ENCODE peak calls at places on chromosomes 12 and 14, in ten cellular contexts. G, B, D, E, M, I, U, P, F and X are unnamed samples.

GRCh38 chr14:69190191-69190590 is 1.1 kb upstream of the EXD2 start:
- DNase-seq in G (no peak), B (no peak), D (no peak), E (no peak), M (no peak), I (no peak), U (no peak), P (peak; percentile 8), F (no peak), X (no peak)

GRCh38 chr12:26274441-26275312 is 79.3 kb downstream of the SSPN start:
- DNase-seq in G (peak; percentile 85), B (peak; percentile 44), D (peak; percentile 92), E (peak; percentile 98), M (peak; percentile 86), I (peak; percentile 78), U (peak; percentile 100), P (peak; percentile 100), F (peak; percentile 24), X (peak; percentile 98)

GRCh38 chr14:52052991-52053390 is 15.9 kb downstream of the NID2 start:
- DNase-seq in G (no peak), B (no peak), D (no peak), E (no peak), M (no peak), I (no peak), U (peak; percentile 52), P (peak; percentile 90), F (no peak), X (no peak)

GRCh38 chr12:40980346-40981005 is 207.6 kb upstream of the PDZRN4 start:
- DNase-seq in G (no peak), B (no peak), D (no peak), E (no peak), M (no peak), I (no peak), U (peak; percentile 2), P (peak; percentile 59), F (no peak), X (peak; percentile 59)

GRCh38 chr12:98137278-98137677 is 378.1 kb upstream of the TMPO start:
- DNase-seq in G (no peak), B (no peak), D (no peak), E (no peak), M (no peak), I (no peak), U (no peak), P (no peak), F (no peak), X (no peak)

GRCh38 chr12:63895841-63896240 is 51.3 kb downstream of the SRGAP1 start:
- DNase-seq in G (no peak), B (no peak), D (no peak), E (no peak), M (no peak), I (no peak), U (no peak), P (no peak), F (no peak), X (no peak)

GRCh38 chr14:104596451-104596918 is 8.1 kb downstream of the TMEM179 start:
- DNase-seq in G (no peak), B (no peak), D (no peak), E (no peak), M (peak; percentile 34), I (no peak), U (no peak), P (no peak), F (no peak), X (no peak)

GRCh38 chr12:92156139-92156538 is 10.5 kb upstream of the BTG1 start:
- DNase-seq in G (no peak), B (no peak), D (no peak), E (no peak), M (no peak), I (no peak), U (no peak), P (no peak), F (no peak), X (no peak)

GRCh38 chr14:76090611-76091010 is 61.1 kb upstream of the GPATCH2L start:
- DNase-seq in G (no peak), B (no peak), D (no peak), E (no peak), M (no peak), I (no peak), U (no peak), P (no peak), F (no peak), X (no peak)
- H3K27ac ChIP-seq in G (no peak overlapping the region), B (no peak overlapping the region), D (no peak overlapping the region), E (no peak overlapping the region), M (peak overlapping the region; percentile 91), I (no peak overlapping the region), U (no peak overlapping the region), P (no peak overlapping the region), F (no peak overlapping the region), X (no peak overlapping the region)

GRCh38 chr14:24425704-24426103 is 3.8 kb downstream of the CBLN3 start:
- DNase-seq in G (no peak), B (no peak), D (peak; percentile 15), E (peak; percentile 46), M (no peak), I (no peak), U (peak; percentile 83), P (peak; percentile 74), F (no peak), X (peak; percentile 51)
- H3K4me1 ChIP-seq in G (peaks cover 44% of the 10 kb centered on the region), B (no peaks in the 10 kb centered on the region), D (peaks cover 10% of the 10 kb centered on the region), E (peaks cover 16% of the 10 kb centered on the region), M (peaks cover under 1% of the 10 kb centered on the region), I (peaks cover 22% of the 10 kb centered on the region), U (peaks cover 6% of the 10 kb centered on the region), P (peaks cover 2% of the 10 kb centered on the region), F (no peaks in the 10 kb centered on the region), X (peaks cover 24% of the 10 kb centered on the region)

GRCh38 chr12:89286506-89286905 is 65.8 kb downstream of the DUSP6 start:
- DNase-seq in G (no peak), B (no peak), D (no peak), E (no peak), M (no peak), I (no peak), U (no peak), P (no peak), F (no peak), X (no peak)
- H3K27ac ChIP-seq in G (no peak overlapping the region), B (no peak overlapping the region), D (no peak overlapping the region), E (no peak overlapping the region), M (no peak overlapping the region), I (no peak overlapping the region), U (no peak overlapping the region), P (no peak overlapping the region), F (no peak overlapping the region), X (no peak overlapping the region)

DNA sequence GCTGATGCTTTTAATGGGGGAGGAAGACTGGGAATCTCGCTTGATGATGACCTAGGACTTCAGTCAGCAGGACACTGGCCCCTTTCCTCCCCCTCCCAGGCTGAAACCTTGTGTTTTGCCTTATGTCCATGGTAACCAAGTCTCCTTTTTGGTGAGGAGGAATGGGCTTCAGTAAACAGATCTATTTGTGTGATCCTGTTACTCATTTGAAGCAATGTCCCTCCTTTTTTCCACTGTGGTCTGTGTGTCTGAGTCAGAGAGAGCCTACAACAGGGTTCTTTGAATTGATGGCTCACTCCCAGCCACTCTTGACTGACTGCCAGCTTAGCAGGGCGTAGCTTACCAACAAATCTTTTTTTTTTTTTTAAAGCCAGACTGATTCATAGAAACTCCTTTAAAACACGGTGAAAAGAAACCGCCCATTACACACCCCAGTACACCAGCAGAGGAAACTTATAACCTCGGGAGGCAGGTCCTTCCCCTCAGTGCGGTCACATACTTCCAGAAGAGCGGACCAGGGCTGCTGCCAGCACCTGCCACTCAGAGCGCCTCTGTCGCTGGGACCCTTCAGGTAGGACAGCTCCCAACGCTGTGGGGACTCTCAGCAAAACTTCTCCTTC is at the start of gene EMP1:
- DNase-seq in G (peak; percentile 92), B (no peak), D (peak; percentile 98), E (peak; percentile 97), M (peak; percentile 93), I (peak; percentile 93), U (peak; percentile 100), P (peak; percentile 100), F (peak; percentile 13), X (peak; percentile 99)
- H3K4me1 ChIP-seq in G (peaks cover 20% of the 10 kb centered on the region), B (peaks cover 2% of the 10 kb centered on the region), D (peaks cover 3% of the 10 kb centered on the region), E (peaks cover 46% of the 10 kb centered on the region), M (peaks cover 3% of the 10 kb centered on the region), I (peaks cover 13% of the 10 kb centered on the region), U (peaks cover 20% of the 10 kb centered on the region), P (peaks cover 32% of the 10 kb centered on the region), F (peaks cover 29% of the 10 kb centered on the region), X (peaks cover 40% of the 10 kb centered on the region)

GRCh38 chr12:96208346-96208745 is 14.2 kb downstream of the ELK3 start:
- DNase-seq in G (no peak), B (no peak), D (no peak), E (no peak), M (no peak), I (no peak), U (peak; percentile 86), P (peak; percentile 85), F (no peak), X (peak; percentile 40)

GRCh38 chr12:96206957-96207356 is 12.8 kb downstream of the ELK3 start:
- DNase-seq in G (no peak), B (no peak), D (no peak), E (no peak), M (no peak), I (no peak), U (no peak), P (no peak), F (no peak), X (no peak)

GRCh38 chr12:96208801-96209534 is 14.8 kb downstream of the ELK3 start:
- DNase-seq in G (no peak), B (no peak), D (no peak), E (no peak), M (peak; percentile 55), I (peak; percentile 34), U (no peak), P (no peak), F (no peak), X (no peak)

GRCh38 chr12:96204381-96204780 is 10.2 kb downstream of the ELK3 start:
- DNase-seq in G (no peak), B (no peak), D (no peak), E (no peak), M (no peak), I (no peak), U (no peak), P (no peak), F (no peak), X (no peak)

GRCh38 chr12:96205909-96206308 is 11.7 kb downstream of the ELK3 start:
- DNase-seq in G (no peak), B (no peak), D (no peak), E (no peak), M (no peak), I (no peak), U (no peak), P (no peak), F (no peak), X (no peak)
- H3K27ac ChIP-seq in G (no peak overlapping the region), B (no peak overlapping the region), D (no peak overlapping the region), E (no peak overlapping the region), M (no peak overlapping the region), I (no peak overlapping the region), U (no peak overlapping the region), P (no peak overlapping the region), F (no peak overlapping the region), X (no peak overlapping the region)

GRCh38 chr12:62712561-62712960 is 222.4 kb downstream of the PPM1H start:
- DNase-seq in G (no peak), B (no peak), D (no peak), E (no peak), M (no peak), I (no peak), U (no peak), P (no peak), F (no peak), X (no peak)
- H3K4me1 ChIP-seq in G (peaks cover 3% of the 10 kb centered on the region), B (peaks cover 2% of the 10 kb centered on the region), D (peaks cover 15% of the 10 kb centered on the region), E (peaks cover 69% of the 10 kb centered on the region), M (no peaks in the 10 kb centered on the region), I (no peaks in the 10 kb centered on the region), U (peaks cover 3% of the 10 kb centered on the region), P (peaks cover 7% of the 10 kb centered on the region), F (peaks cover 78% of the 10 kb centered on the region), X (peaks cover 9% of the 10 kb centered on the region)